ENCODE peak calls at places on chromosomes 16 and 17, in ten cellular contexts. H is fibroblast of mammary gland; L is amygdala; R is GM12891; N is type B pancreatic cell; B is myocyte; I is brain microvascular endothelial cell; G is ureter; O is NCI-H1105; V is naive thymus-derived CD8-positive, alpha-beta T cell. E is an unnamed sample.

GRCh38 chr16:24635900-24636610 is 93.4 kb upstream of the TNRC6A start:
- DNase-seq in H (peak), L (no peak), R (no peak), N (no peak), B (peak), I (peak), G (peak), O (peak), V (no peak), E (no peak)

GRCh38 chr16:66842765-66843164 is 1.4 kb upstream of the CA7 start:
- DNase-seq in H (peak), L (no peak), R (no peak), N (no peak), B (peak), I (no peak), G (peak), O (no peak), V (no peak), E (no peak)

GRCh38 chr17:35127751-35128514 is 6.5 kb downstream of the FNDC8 start:
- DNase-seq in H (peak), L (no peak), R (no peak), N (no peak), B (no peak), I (no peak), G (no peak), O (no peak), V (no peak), E (no peak)

GRCh38 chr17:27276653-27277156 is 17.2 kb upstream of the WSB1 start:
- DNase-seq in H (no peak), L (no peak), R (no peak), N (no peak), B (no peak), I (no peak), G (no peak), O (no peak), V (no peak), E (no peak)

GRCh38 chr17:48717367-48718161 is 4.8 kb downstream of the PRAC1 start:
- DNase-seq in H (no peak), L (no peak), R (no peak), N (no peak), B (no peak), I (no peak), G (no peak), O (no peak), V (no peak), E (no peak)

GRCh38 chr16:24516900-24517669 is 22.3 kb upstream of the RBBP6 start:
- DNase-seq in H (peak), L (peak), R (peak), N (peak), B (peak), I (peak), G (peak), O (peak), V (peak), E (peak)

GRCh38 chr17:80008848-80009247 is 26.8 kb downstream of the TBC1D16 start:
- DNase-seq in H (no peak), L (no peak), R (no peak), N (no peak), B (no peak), I (no peak), G (no peak), O (no peak), V (no peak), E (no peak)

GRCh38 chr16:65212791-65213190 is 90.9 kb upstream of the CDH11 start:
- DNase-seq in H (no peak), L (no peak), R (no peak), N (no peak), B (no peak), I (no peak), G (no peak), O (no peak), V (no peak), E (no peak)

GRCh38 chr16:79792952-79793351 is 192.4 kb upstream of the MAF start:
- DNase-seq in H (no peak), L (no peak), R (no peak), N (no peak), B (peak), I (no peak), G (no peak), O (no peak), V (no peak), E (no peak)

GRCh38 chr16:15037745-15038144 is 18.1 kb downstream of the NTAN1 start:
- DNase-seq in H (no peak), L (no peak), R (no peak), N (no peak), B (no peak), I (no peak), G (no peak), O (no peak), V (no peak), E (no peak)

E was measured in OCI-LY7.